ENCODE peak calls at places on chromosome 19, in six cellular contexts. Y is neural progenitor cell, J is PC-3, K is GM23338, V is MM.1S, X is SK-N-SH. Z is an unnamed sample. For H3F3A, the result is how much of the 10 kb centered on the place peaks cover.

GRCh38 chr19:35446194-35446593 is 1.9 kb upstream of the FFAR2 start:
- DNase-seq in K (no peak), Y (no peak), J (no peak), V (no peak), X (no peak), Z (no peak)

GRCh38 chr19:46288896-46289588 is 7.8 kb upstream of the HIF3A start:
- DNase-seq in K (no peak), X (no peak), Y (no peak), V (no peak), J (peak), Z (peak)

GRCh38 chr19:31334101-31334848 is 15.0 kb downstream of the TSHZ3 start:
- DNase-seq in X (no peak), K (peak), V (no peak), J (peak), Y (no peak), Z (peak)

GRCh38 chr19:35869327-35870123 is 1.2 kb downstream of the APLP1 start:
- DNase-seq in J (peak), Y (peak), V (no peak), X (peak), K (peak), Z (peak)

GRCh38 chr19:45050036-45050435 is 11.2 kb downstream of the CLASRP start:
- DNase-seq in J (no peak), K (no peak), Y (no peak), V (no peak), X (no peak), Z (peak)

GRCh38 chr19:12293771-12294307 is 844 bp downstream of the ZNF44 start:
- DNase-seq in V (peak), K (peak), X (peak), Y (peak), J (peak), Z (peak)

GRCh38 chr19:12745166-12745897 is 6.3 kb upstream of the BEST2 start:
- DNase-seq in V (no peak), K (no peak), Y (no peak), J (no peak), X (no peak), Z (no peak)

GRCh38 chr19:55005684-55006488 is 32.2 kb downstream of the GP6 start:
- DNase-seq in J (peak), V (peak), K (peak), Y (peak), X (peak), Z (peak)

GRCh38 chr19:56116606-56117005 is 4.5 kb downstream of the ZNF787 start:
- DNase-seq in K (no peak), Y (no peak), V (no peak), J (no peak), X (no peak), Z (no peak)

GRCh38 chr19:35534803-35535480 is 1.7 kb downstream of the GAPDHS start:
- DNase-seq in J (no peak), V (no peak), Y (no peak), K (peak), X (no peak), Z (no peak)

GRCh38 chr19:18798384-18799352 is 7.6 kb upstream of the COMP start:
- DNase-seq in X (no peak), J (no peak), Y (peak), K (peak), V (no peak), Z (no peak)

GRCh38 chr19:50679177-50680125 is 30.2 kb downstream of the C19orf81 start:
- DNase-seq in X (peak), J (peak), K (peak), V (peak), Y (peak), Z (peak)

GRCh38 chr19:6099633-6100032 is 10.7 kb downstream of the RFX2 start:
- DNase-seq in Y (no peak), J (no peak), X (no peak), K (no peak), V (no peak), Z (no peak)

GRCh38 chr19:32816555-32817099 is 52.9 kb downstream of the SLC7A9 start:
- DNase-seq in Y (no peak), J (no peak), X (no peak), K (peak), V (no peak), Z (no peak)

GRCh38 chr19:45380107-45380506 is 9.7 kb upstream of the ERCC2 start:
- DNase-seq in J (no peak), K (no peak), V (no peak), Y (no peak), X (peak), Z (no peak)

GRCh38 chr19:31214997-31215396 is 134.2 kb downstream of the TSHZ3 start:
- DNase-seq in Y (no peak), V (no peak), K (no peak), J (peak), X (no peak), Z (no peak)

GRCh38 chr19:33430674-33431277 is 57.3 kb downstream of the CEBPG start:
- DNase-seq in X (peak), V (peak), J (peak), K (peak), Y (peak), Z (peak)

GRCh38 chr19:6378036-6378435 is 2.3 kb upstream of the PSPN start:
- DNase-seq in Y (peak), V (no peak), J (no peak), K (peak), X (no peak), Z (peak)

GRCh38 chr19:35882074-35882832 is 13.9 kb downstream of the APLP1 start:
- DNase-seq in J (peak), V (peak), X (peak), K (peak), Y (peak), Z (peak)

GRCh38 chr19:45091031-45091918 is 1.7 kb upstream of the PPP1R37 start:
- DNase-seq in J (peak), V (peak), Y (peak), X (peak), K (peak), Z (peak)

GRCh38 chr19:3250675-3251074 is 26.2 kb downstream of the CELF5 start:
- DNase-seq in X (peak), V (no peak), J (peak), K (peak), Y (no peak), Z (peak)
- TF ChIP-seq EZH2phosphoT487 in X (no peak), V (no peak), J (no peak), K (no peak), Y (no peak), Z (no peak)

DNA sequence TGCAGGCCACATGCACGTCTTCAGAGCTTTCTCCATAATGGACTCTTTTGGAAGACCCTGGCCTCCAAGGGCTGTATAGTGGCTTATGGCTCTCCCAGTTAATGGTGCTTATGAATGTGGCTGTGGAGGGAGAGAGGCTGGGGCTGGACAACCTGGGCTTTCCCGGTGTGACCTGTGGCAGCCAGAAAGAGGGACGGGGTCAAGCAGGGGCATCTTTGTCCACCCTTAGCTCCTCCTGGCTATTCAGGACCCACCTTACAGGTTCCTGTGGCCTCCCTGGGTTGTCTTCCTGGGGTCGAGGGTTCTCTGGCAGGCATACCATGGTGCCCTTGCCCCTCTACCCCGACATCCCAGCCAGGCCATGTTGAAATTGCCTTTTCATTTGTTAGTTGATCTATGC is 75.6 kb downstream of the SIPA1L3 start:
- DNase-seq in Y (no peak), X (no peak), J (no peak), K (no peak), V (no peak), Z (no peak)
- H3F3A ChIP-seq in Y (under half), X (under half), J (under half), K (under half), V (under half), Z (under half)

GRCh38 chr19:5013761-5014160 is 44.8 kb downstream of the KDM4B start:
- DNase-seq in X (no peak), K (no peak), J (no peak), V (no peak), Y (no peak), Z (no peak)

GRCh38 chr19:5011476-5012238 is 42.7 kb downstream of the KDM4B start:
- DNase-seq in J (no peak), V (no peak), Y (no peak), K (no peak), X (no peak), Z (no peak)

GRCh38 chr19:5014941-5015340 is 46.0 kb downstream of the KDM4B start:
- DNase-seq in Y (no peak), J (no peak), K (no peak), V (no peak), X (no peak), Z (no peak)

GRCh38 chr19:5016268-5016667 is 47.4 kb downstream of the KDM4B start:
- DNase-seq in V (no peak), J (no peak), K (no peak), Y (no peak), X (no peak), Z (no peak)

DNA sequence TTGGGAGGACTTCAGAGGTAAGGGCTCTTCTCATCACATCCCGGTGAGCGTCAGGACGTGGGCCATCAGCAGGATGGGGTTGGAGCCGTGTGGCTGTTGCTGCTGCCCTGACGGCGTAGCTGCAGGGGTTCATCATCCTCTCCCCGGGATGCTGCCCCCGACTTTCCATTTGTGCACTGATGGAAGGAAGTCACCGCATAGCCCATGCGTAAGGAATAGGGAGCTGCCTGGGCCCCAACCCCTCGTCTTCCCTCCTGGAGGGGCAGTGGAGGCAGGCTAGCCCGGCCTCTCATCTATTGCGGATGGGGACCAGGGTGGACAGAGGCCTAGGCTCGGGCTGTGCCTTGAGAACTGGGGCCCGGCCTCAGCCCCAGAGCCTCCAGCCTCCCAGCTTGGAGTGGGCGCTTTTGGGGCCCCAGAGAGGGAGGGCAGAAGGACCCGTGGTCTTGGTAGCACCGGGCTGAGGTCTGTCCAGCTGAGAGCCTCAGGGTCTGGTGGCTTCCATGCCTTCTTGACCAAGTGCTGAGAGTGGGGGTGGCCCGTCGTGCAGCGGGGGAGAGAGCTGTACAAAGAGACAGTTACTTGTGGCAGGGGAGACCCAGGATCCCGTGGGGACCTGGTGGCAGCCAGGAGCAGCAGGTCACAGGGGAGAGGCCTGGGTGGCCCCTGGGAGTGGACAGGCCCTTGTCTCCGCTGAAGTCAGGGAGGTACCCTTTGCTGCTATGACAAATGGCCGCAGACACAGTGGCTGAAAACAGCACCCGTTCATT is 44.0 kb downstream of the KDM4B start:
- DNase-seq in J (no peak), X (no peak), Y (no peak), K (no peak), V (no peak), Z (no peak)
- TF ChIP-seq EZH2phosphoT487 in J (no peak), X (no peak), Y (no peak), K (no peak), V (no peak), Z (no peak)

DNA sequence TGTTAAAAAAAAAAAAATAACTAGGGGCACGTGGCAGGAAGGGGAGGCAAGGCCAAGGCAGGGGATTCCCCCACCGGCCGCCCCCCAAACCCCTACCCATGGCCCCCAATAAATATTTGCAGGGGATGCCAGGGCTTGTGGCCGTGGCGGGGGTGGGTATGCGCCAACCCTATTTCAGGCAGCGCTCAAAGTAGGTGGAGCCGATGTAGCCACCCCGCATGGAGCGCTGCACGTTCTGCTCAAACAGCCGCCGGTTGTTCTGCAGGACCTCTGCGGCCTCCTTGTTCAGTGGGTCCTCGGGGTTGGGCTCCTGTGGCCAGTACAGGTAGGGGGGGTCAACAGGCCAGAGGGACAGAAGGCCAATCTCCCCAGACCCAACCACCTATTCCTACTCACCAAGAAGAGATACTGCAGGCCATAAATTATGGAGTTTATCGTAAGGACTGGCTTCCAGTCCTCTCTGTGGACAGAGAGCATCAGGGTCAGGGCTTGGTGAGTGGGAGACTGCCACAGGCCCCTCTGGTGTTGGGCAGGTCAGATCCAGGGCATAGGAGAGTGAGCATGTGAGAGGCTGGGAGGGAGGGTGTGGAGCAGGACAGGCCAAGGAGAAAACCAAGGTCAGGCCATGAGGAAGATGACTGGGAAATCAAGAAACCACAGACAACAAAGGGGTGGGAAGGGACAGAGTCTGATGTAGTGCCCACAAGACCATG is 1.2 kb upstream of the CHMP2A start:
- DNase-seq in J (no peak), V (no peak), X (no peak), K (no peak), Y (no peak), Z (no peak)
- H3F3A ChIP-seq in J (under half), V (half or more), X (half or more), K (half or more), Y (half or more), Z (under half)

GRCh38 chr19:10228393-10228792 is 2.7 kb downstream of the S1PR2 start:
- DNase-seq in V (no peak), X (no peak), K (no peak), Y (no peak), J (no peak), Z (no peak)

GRCh38 chr19:10231624-10232228 is 595 bp upstream of the S1PR2 start:
- DNase-seq in V (no peak), X (no peak), Y (no peak), K (no peak), J (no peak), Z (no peak)

GRCh38 chr19:10228925-10229324 is 2.2 kb downstream of the S1PR2 start:
- DNase-seq in K (peak), Y (peak), X (peak), J (peak), V (peak), Z (peak)

GRCh38 chr19:10230904-10231623 is at the start of gene S1PR2:
- DNase-seq in V (peak), X (peak), J (peak), Y (peak), K (peak), Z (peak)

GRCh38 chr19:10230155-10230903 is 802 bp downstream of the S1PR2 start:
- DNase-seq in V (no peak), J (no peak), Y (peak), K (peak), X (peak), Z (peak)
- TF ChIP-seq EZH2phosphoT487 in V (no peak), J (no peak), Y (no peak), K (no peak), X (no peak), Z (no peak)

DNA sequence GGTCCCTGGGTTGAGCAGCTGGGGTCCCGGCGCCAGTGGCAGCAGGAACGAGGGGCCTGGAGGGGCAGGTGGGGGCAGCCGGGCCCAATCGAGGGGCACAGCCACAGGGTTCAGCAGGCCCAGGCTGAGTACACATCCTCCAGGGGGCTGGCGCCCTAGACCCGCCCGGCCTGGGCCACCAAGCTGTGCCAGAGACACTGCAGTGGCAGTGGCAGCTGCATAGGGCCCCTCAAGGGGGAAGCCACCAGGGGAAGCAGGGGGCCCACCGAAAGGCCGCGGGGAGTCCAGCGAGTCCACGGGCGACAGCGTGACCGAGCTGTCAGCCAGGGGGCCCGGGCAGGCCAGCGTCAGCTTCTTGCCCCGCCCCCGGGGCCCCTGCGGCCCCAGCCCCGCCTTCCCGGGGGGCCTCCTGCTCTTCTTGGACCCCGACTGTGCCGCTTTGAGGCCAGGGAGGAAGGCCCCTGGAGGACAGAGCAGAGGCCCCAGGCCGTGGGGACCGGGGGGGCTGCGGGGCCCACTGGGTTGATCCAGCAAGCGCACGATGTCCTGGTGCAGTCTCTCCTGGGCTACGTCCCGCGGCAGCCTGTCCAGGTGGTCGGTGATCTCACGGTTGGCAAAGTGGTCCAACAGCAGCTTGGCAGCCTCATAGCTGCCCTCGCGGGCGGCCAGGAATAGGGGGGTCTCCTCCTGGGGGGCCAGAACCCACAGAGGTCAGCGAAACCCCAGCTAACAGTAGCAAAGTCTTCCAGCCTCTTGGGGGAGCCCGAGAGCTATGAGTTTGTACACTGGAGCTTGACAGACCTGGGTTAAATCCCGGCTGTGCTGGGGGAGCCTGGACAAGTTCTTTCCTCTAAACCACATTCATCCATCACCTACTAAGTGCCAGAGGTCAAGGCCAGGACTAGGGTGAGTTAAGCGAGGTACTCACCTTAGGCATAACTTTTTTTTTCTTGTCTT is 39.5 kb downstream of the NOTCH3 start:
- DNase-seq in Y (no peak), J (peak), K (peak), X (peak), V (peak), Z (peak)
- H3F3A ChIP-seq in Y (under half), J (under half), K (under half), X (under half), V (under half), Z (under half)

GRCh38 chr19:958967-959685 is 25.0 kb upstream of the WDR18 start:
- DNase-seq in Y (no peak), X (no peak), V (no peak), J (peak), K (no peak), Z (peak)
- TF ChIP-seq EZH2phosphoT487 in Y (no peak), X (no peak), V (no peak), J (no peak), K (no peak), Z (no peak)

DNA sequence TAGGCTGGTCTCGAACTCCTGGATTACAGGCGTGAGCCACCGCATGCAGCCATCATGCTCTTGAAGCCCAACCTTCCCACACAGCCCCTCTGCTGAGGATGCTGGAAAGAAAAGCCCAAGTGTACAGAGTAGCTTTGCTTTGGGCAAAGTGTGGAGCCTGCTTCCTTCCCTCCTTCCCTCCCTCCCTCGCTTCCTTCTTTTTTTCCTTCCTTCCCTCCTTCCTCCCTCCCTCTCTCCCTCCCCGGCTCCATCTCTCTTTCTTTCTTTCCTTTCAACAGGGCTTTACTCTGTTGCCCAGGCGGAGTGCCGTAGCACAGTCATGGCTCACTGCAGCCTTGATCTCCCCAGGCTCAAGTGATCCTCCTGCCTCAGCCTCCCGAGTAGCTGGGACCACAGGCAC is 2.7 kb downstream of the CC2D1A start:
- DNase-seq in K (no peak), Y (no peak), X (no peak), J (no peak), V (no peak), Z (no peak)
- H3F3A ChIP-seq in K (under half), Y (under half), X (under half), J (under half), V (under half), Z (under half)

DNA sequence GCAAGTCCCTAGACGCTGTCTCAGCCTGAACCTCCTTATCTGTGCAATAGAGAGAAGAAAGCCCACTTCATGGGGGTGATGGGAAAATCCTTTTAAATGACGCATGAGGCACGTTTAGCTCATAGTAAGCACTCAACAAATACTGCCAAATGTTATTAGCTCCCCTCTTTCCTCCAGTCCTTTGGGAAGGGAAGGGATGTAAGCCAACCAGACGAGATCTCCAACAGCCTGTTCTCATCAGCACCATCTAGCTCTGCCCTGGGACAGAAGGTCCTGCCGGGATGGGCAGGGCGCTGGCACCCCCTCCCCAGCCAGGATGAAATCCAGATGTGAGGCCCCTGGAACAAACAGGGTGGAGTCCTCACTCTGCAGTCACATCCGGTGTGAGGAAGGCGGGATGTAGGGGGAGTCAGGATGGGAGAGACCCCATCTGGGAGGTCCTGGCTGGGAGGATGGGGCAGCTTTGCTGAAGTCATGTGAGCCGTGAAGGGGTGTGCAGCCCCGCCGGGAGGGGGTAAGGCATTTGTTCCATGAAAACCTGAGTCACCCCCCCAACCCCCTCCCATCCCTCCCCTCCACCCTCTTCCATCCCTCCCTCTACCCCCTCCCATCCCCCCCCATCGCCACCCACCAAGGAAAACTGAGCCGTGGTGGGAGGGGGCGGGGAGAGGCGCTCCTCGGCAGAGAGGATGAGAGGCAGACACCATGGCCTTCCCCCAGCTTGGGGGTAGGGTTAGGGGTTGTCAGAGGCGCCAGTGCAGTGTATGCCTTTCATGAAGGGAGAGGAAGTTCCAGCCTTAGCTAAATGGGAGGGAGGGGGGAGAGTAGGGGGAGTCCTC is 4.5 kb downstream of the S1PR2 start:
- DNase-seq in J (no peak), X (peak), Y (no peak), K (no peak), V (no peak), Z (peak)
- TF ChIP-seq EZH2phosphoT487 in J (no peak), X (no peak), Y (no peak), K (no peak), V (no peak), Z (no peak)

Z was measured in GM23248.